ENCODE peak calls at places on chromosome 9, in four cellular contexts. Z, K, R and P are unnamed samples.

GRCh38 chr9:136655244-136656225 is 7.2 kb upstream of the EGFL7 start:
- DNase-seq in Z (no peak), K (peak; percentile 90), R (peak; percentile 69), P (no peak)

GRCh38 chr9:95284152-95284551 is 33.4 kb downstream of the FANCC start:
- DNase-seq in Z (no peak), K (no peak), R (no peak), P (no peak)

GRCh38 chr9:30574355-30575151 is 1809.9 kb upstream of the ACO1 start:
- DNase-seq in Z (no peak), K (no peak), R (no peak), P (no peak)

GRCh38 chr9:84218322-84218721 is 122.2 kb downstream of the SLC28A3 start:
- DNase-seq in Z (no peak), K (no peak), R (no peak), P (no peak)

GRCh38 chr9:967851-968641 is 8.4 kb upstream of the DMRT3 start:
- DNase-seq in Z (no peak), K (no peak), R (no peak), P (no peak)

GRCh38 chr9:127805620-127806019 is 2.9 kb downstream of the FPGS start:
- DNase-seq in Z (no peak), K (no peak), R (no peak), P (no peak)

GRCh38 chr9:109579191-109579948 is 81.3 kb upstream of the PTPN3 start:
- DNase-seq in Z (no peak), K (no peak), R (no peak), P (no peak)

GRCh38 chr9:121568101-121568460 is 68.4 kb upstream of the GGTA1 start:
- DNase-seq in Z (no peak), K (peak; percentile 43), R (no peak), P (no peak)

GRCh38 chr9:128877852-128878251 is 3.9 kb downstream of the KYAT1 start:
- DNase-seq in Z (no peak), K (no peak), R (no peak), P (no peak)

GRCh38 chr9:94639045-94639995 is at the start of gene FBP1:
- DNase-seq in Z (no peak), K (peak; percentile 23), R (peak; percentile 94), P (no peak)

GRCh38 chr9:137509198-137509597 is 41.0 kb downstream of the PNPLA7 start:
- DNase-seq in Z (no peak), K (no peak), R (no peak), P (no peak)

GRCh38 chr9:111661150-111661801 is at the start of gene GNG10:
- DNase-seq in Z (peak; percentile 61), K (peak; percentile 62), R (peak; percentile 87), P (peak; percentile 56)

GRCh38 chr9:116288658-116289057 is 135.1 kb downstream of the PAPPA start:
- DNase-seq in Z (no peak), K (no peak), R (no peak), P (no peak)

GRCh38 chr9:84744195-84744594 is 74.7 kb downstream of the NTRK2 start:
- DNase-seq in Z (no peak), K (no peak), R (no peak), P (no peak)

GRCh38 chr9:87386490-87386889 is 111.2 kb upstream of the DAPK1 start:
- DNase-seq in Z (no peak), K (no peak), R (no peak), P (no peak)